ENCODE peak calls at places on chromosomes 1 and 21, in six cellular contexts. C is chondrocyte, Z is activated B cell treated with CpG ODN at 0.5 μM for 24 hours, P is GM20000, K is left ventricle myocardium superior, E is M059J. W is an unnamed sample.

GRCh38 chr1:155499263-155499662 is 63.3 kb downstream of the ASH1L start:
- DNase-seq in C (no peak), Z (no peak), P (no peak), K (no peak), E (no peak), W (no peak)

GRCh38 chr1:150925080-150925479 is 1.1 kb upstream of the SETDB1 start:
- DNase-seq in C (no peak), Z (no peak), P (no peak), K (no peak), E (no peak), W (no peak)

GRCh38 chr1:166174108-166174507 is 7.3 kb upstream of the FAM78B start:
- DNase-seq in C (no peak), Z (no peak), P (no peak), K (peak), E (peak), W (no peak)

GRCh38 chr1:62285440-62285839 is 33.8 kb downstream of the KANK4 start:
- DNase-seq in C (no peak), Z (no peak), P (no peak), K (no peak), E (no peak), W (no peak)

GRCh38 chr1:8915446-8915845 is 30.2 kb upstream of the CA6 start:
- DNase-seq in C (no peak), Z (no peak), P (no peak), K (no peak), E (no peak), W (no peak)

GRCh38 chr1:117003253-117003875 is 1.8 kb downstream of the CD101 start:
- DNase-seq in C (no peak), Z (no peak), P (no peak), K (no peak), E (no peak), W (no peak)

GRCh38 chr1:110482662-110483307 is 31.8 kb downstream of the PROK1 start:
- DNase-seq in C (no peak), Z (no peak), P (no peak), K (no peak), E (no peak), W (peak)

GRCh38 chr1:154006136-154006535 is 15.6 kb downstream of the RPS27 start:
- DNase-seq in C (no peak), Z (no peak), P (no peak), K (no peak), E (peak), W (no peak)

GRCh38 chr1:32878637-32879041 is 7.7 kb upstream of the HPCA start:
- DNase-seq in C (no peak), Z (no peak), P (no peak), K (no peak), E (no peak), W (no peak)

GRCh38 chr1:211843507-211844298 is 13.1 kb upstream of the LPGAT1 start:
- DNase-seq in C (no peak), Z (no peak), P (no peak), K (no peak), E (no peak), W (no peak)

GRCh38 chr21:15005391-15005790 is 59.4 kb downstream of the NRIP1 start:
- DNase-seq in C (no peak), Z (no peak), P (no peak), K (peak), E (no peak), W (no peak)

GRCh38 chr1:153881764-153882163 is 41.0 kb downstream of the GATAD2B start:
- DNase-seq in C (no peak), Z (no peak), P (no peak), K (no peak), E (peak), W (no peak)

GRCh38 chr1:16226495-16227179 is 10.3 kb downstream of the CPLANE2 start:
- DNase-seq in C (no peak), Z (no peak), P (no peak), K (peak), E (no peak), W (peak)

GRCh38 chr1:23566304-23566703 is 7.0 kb upstream of the ID3 start:
- DNase-seq in C (no peak), Z (no peak), P (no peak), K (no peak), E (no peak), W (no peak)

GRCh38 chr1:174116042-174116441 is 43.3 kb upstream of the RABGAP1L start:
- DNase-seq in C (no peak), Z (no peak), P (no peak), K (no peak), E (peak), W (no peak)

GRCh38 chr1:17404034-17404671 is 32.2 kb downstream of the PADI6 start:
- DNase-seq in C (no peak), Z (no peak), P (no peak), K (no peak), E (no peak), W (no peak)

GRCh38 chr1:185555743-185556142 is 178.4 kb upstream of the HMCN1 start:
- DNase-seq in C (no peak), Z (no peak), P (no peak), K (no peak), E (no peak), W (no peak)

GRCh38 chr1:15073799-15074308 is 79.7 kb upstream of the TMEM51 start:
- DNase-seq in C (no peak), Z (no peak), P (no peak), K (no peak), E (no peak), W (no peak)

GRCh38 chr1:18901952-18902522 is 318 bp downstream of the ALDH4A1 start:
- DNase-seq in C (peak), Z (no peak), P (peak), K (no peak), E (peak), W (no peak)

W was measured in lung.